ENCODE peak calls at places on chromosome 1, in ten cellular contexts. E, X, P, I, N, Y, V, A, D and C are unnamed samples.
A peak's percentile ranks its signal among the peaks of the same experiment; 100 is the strongest.

GRCh38 chr1:177586429-177586828 is 383.4 kb downstream of the SEC16B start:
- DNase-seq in E (no peak), X (no peak), P (peak; percentile 88), I (no peak), N (no peak), Y (peak; percentile 90), V (peak; percentile 82), A (no peak), D (no peak), C (no peak)

GRCh38 chr1:162671664-162672415 is 39.6 kb downstream of the DDR2 start:
- DNase-seq in E (no peak), X (no peak), P (no peak), I (no peak), N (no peak), Y (no peak), V (no peak), A (no peak), D (no peak), C (no peak)

GRCh38 chr1:178341218-178341956 is 155.4 kb downstream of the CLEC20A start:
- DNase-seq in E (no peak), X (no peak), P (peak; percentile 65), I (no peak), N (peak; percentile 31), Y (peak; percentile 80), V (peak; percentile 98), A (no peak), D (peak; percentile 88), C (peak; percentile 22)

GRCh38 chr1:41683681-41684500 is 199.4 kb upstream of the EDN2 start:
- DNase-seq in E (no peak), X (peak; percentile 20), P (no peak), I (no peak), N (no peak), Y (peak; percentile 41), V (peak; percentile 51), A (no peak), D (no peak), C (no peak)

GRCh38 chr1:98049370-98050115 is 128.7 kb upstream of the DPYD start:
- DNase-seq in E (no peak), X (no peak), P (peak; percentile 42), I (peak; percentile 71), N (no peak), Y (peak; percentile 38), V (no peak), A (peak; percentile 50), D (peak; percentile 36), C (peak; percentile 84)

GRCh38 chr1:6220236-6220635 is 14.3 kb downstream of the RNF207 start:
- DNase-seq in E (no peak), X (no peak), P (no peak), I (no peak), N (no peak), Y (peak; percentile 49), V (peak; percentile 97), A (no peak), D (no peak), C (no peak)

GRCh38 chr1:169460193-169460833 is 25.4 kb downstream of the SLC19A2 start:
- DNase-seq in E (peak; percentile 63), X (no peak), P (peak; percentile 66), I (no peak), N (no peak), Y (peak; percentile 28), V (peak; percentile 81), A (peak; percentile 85), D (peak; percentile 56), C (no peak)

GRCh38 chr1:35559317-35559944 is 1.8 kb downstream of the NCDN start:
- DNase-seq in E (peak; percentile 47), X (no peak), P (no peak), I (no peak), N (no peak), Y (no peak), V (no peak), A (no peak), D (no peak), C (no peak)

GRCh38 chr1:164361927-164362326 is 197.1 kb upstream of the PBX1 start:
- DNase-seq in E (no peak), X (no peak), P (no peak), I (no peak), N (no peak), Y (no peak), V (no peak), A (no peak), D (no peak), C (no peak)

GRCh38 chr1:225846331-225847310 is 35.6 kb downstream of the TMEM63A start:
- DNase-seq in E (no peak), X (no peak), P (no peak), I (no peak), N (no peak), Y (no peak), V (no peak), A (no peak), D (no peak), C (no peak)

GRCh38 chr1:17098440-17099317 is 20.6 kb downstream of the PADI2 start:
- DNase-seq in E (peak; percentile 98), X (no peak), P (no peak), I (no peak), N (no peak), Y (no peak), V (peak; percentile 71), A (no peak), D (no peak), C (no peak)

GRCh38 chr1:73813726-73814125 is 384.2 kb downstream of the LRRIQ3 start:
- DNase-seq in E (no peak), X (no peak), P (no peak), I (no peak), N (no peak), Y (no peak), V (peak; percentile 26), A (no peak), D (no peak), C (no peak)
- TF ChIP-seq CTCF in E (no peak), X (no peak), P (no peak), I (no peak), N (no peak), Y (no peak), V (no peak), A (no peak), D (no peak), C (no peak)

DNA sequence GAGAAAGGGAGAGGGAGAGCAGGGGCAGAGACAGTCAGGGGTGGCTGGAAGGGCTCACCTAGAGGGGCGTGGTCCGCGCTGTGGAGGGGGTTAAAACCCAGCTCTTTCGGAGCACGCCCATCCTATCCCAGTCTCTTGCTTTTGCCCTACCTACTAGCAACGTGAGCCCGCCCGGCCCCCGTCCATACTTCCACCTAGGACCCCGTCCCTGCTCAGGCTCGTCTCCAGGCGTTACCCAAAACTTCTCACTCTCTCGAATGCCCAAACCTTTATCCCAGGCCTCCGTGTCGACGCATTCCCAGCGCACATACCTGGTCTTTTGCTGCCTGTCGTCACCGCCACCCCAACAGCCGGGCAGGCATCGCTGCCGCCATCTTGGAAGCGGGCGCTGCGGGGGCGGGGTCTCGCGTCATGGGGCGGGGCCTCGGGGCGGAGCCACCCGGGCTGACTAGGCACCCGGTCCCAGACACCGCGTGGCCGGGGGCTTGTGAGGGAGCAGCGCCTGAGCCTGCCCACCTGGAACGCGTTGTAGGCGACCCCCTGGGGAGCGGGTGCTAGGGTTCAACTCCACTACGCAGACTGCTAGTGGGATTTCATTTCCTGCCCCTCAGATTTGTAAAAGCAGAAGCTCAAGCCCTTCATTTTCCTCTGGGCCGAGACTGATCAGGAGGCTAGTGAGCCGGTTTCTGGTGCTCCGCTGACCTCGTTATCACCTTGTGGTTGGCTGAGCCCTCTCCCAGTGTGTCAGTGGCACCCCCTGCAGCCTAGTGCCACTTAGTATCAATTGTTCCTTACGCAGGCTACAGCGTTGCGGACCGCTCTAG is at the start of gene B4GALT3:
- DNase-seq in E (peak; percentile 95), X (peak; percentile 90), P (peak; percentile 76), I (peak; percentile 95), N (peak; percentile 88), Y (peak; percentile 65), V (peak; percentile 83), A (peak; percentile 100), D (peak; percentile 97), C (peak; percentile 98)
- TF ChIP-seq CTCF in E (peak; percentile 18), X (no peak), P (no peak), I (peak; percentile 57), N (no peak), Y (no peak), V (no peak), A (peak; percentile 12), D (no peak), C (no peak)

GRCh38 chr1:152185544-152186391 is 26.7 kb upstream of the RPTN start:
- DNase-seq in E (no peak), X (peak; percentile 11), P (peak; percentile 68), I (peak; percentile 28), N (no peak), Y (peak; percentile 64), V (peak; percentile 78), A (no peak), D (peak; percentile 14), C (no peak)
- TF ChIP-seq CTCF in E (peak; percentile 72), X (peak; percentile 84), P (peak; percentile 80), I (peak; percentile 61), N (peak; percentile 56), Y (peak; percentile 78), V (peak; percentile 91), A (peak; percentile 86), D (peak; percentile 29), C (peak; percentile 87)

GRCh38 chr1:28895896-28896608 is 18.3 kb upstream of the EPB41 start:
- DNase-seq in E (no peak), X (no peak), P (no peak), I (no peak), N (no peak), Y (peak; percentile 36), V (no peak), A (no peak), D (no peak), C (no peak)

GRCh38 chr1:28890836-28891235 is 23.5 kb upstream of the EPB41 start:
- DNase-seq in E (no peak), X (no peak), P (no peak), I (no peak), N (no peak), Y (no peak), V (no peak), A (no peak), D (no peak), C (no peak)

GRCh38 chr1:28891256-28891655 is 23.1 kb upstream of the EPB41 start:
- DNase-seq in E (no peak), X (no peak), P (no peak), I (no peak), N (no peak), Y (no peak), V (no peak), A (no peak), D (no peak), C (no peak)

GRCh38 chr1:28894785-28895184 is 19.6 kb upstream of the EPB41 start:
- DNase-seq in E (peak; percentile 12), X (no peak), P (no peak), I (no peak), N (no peak), Y (no peak), V (no peak), A (no peak), D (no peak), C (no peak)

DNA sequence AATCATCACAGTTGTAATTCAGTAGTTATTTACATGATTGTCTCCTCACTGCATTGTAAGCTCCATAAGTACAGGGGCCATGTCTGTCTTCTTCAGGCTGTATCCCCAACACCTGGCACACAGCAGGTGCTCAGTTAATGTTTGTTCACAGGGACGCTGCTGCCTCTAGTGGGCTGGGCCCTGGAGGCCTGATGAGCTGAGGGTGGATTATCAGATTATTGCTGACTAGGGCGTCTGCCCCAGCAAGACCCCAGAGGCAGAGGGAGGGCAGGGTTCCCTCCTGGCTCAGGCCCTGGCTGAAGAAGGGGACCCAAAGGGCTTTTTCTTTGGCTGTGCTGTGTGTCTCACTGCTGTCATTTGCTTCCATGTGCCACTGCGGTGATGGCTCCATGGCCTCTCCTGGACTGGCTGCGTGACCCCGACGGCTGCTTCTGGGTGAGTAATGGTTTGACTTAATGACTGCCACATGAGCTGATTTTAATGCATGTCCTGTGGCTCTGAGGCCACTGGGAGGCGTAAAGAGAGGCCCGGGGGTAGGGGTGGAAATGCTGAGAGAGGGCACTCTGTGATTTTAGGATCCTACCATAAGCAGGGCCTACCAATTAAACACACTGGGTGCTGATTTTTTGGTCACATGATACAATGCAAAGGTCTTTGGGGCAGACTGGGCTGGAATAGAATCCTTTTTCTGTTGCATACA is 20.8 kb upstream of the EPB41 start:
- DNase-seq in E (peak; percentile 29), X (no peak), P (no peak), I (peak; percentile 22), N (no peak), Y (peak; percentile 12), V (peak; percentile 27), A (no peak), D (peak; percentile 64), C (peak; percentile 64)
- TF ChIP-seq CTCF in E (peak; percentile 5), X (peak; percentile 29), P (peak; percentile 46), I (peak; percentile 36), N (no peak), Y (peak; percentile 43), V (peak; percentile 38), A (peak; percentile 7), D (peak; percentile 35), C (peak; percentile 30)